ENCODE peak calls at places on chromosomes 6 and 20, in four cellular contexts. S is transverse colon, K is GM12892, M is cardiac fibroblast. L is an unnamed sample.
A peak's percentile ranks its signal among the peaks of the same experiment; 100 is the strongest.

GRCh38 chr20:36575066-36575743 is 1.8 kb downstream of the TGIF2 start:
- DNase-seq in K (peak; percentile 43), M (peak; percentile 42), S (peak; percentile 53), L (peak; percentile 78)

GRCh38 chr6:22147983-22148797 is 148.6 kb downstream of the PRL start:
- DNase-seq in M (peak; percentile 82), S (no peak), K (no peak), L (no peak)

GRCh38 chr6:85403331-85404015 is 46.4 kb upstream of the NT5E start:
- DNase-seq in S (no peak), K (no peak), M (peak; percentile 97), L (peak; percentile 79)

GRCh38 chr6:113489946-113490345 is 367.2 kb upstream of the MARCKS start:
- DNase-seq in K (no peak), M (no peak), S (no peak), L (peak; percentile 30)

GRCh38 chr6:113306552-113307145 is 550.5 kb upstream of the MARCKS start:
- DNase-seq in M (peak; percentile 39), S (peak; percentile 83), K (no peak), L (no peak)

GRCh38 chr6:157999100-158000051 is 17.7 kb downstream of the SYNJ2 start:
- DNase-seq in M (no peak), S (no peak), K (no peak), L (no peak)

GRCh38 chr6:11094411-11094851 is 797 bp downstream of the SMIM13 start:
- DNase-seq in K (peak; percentile 41), M (peak; percentile 63), S (peak; percentile 54), L (peak; percentile 37)

GRCh38 chr6:92541457-92542060 is 877.8 kb downstream of the EPHA7 start:
- DNase-seq in M (no peak), K (no peak), S (no peak), L (peak; percentile 32)

GRCh38 chr6:27631614-27631925 is 158.7 kb upstream of the ZNF184 start:
- DNase-seq in M (no peak), S (no peak), K (no peak), L (no peak)

GRCh38 chr6:106253194-106253593 is 72.4 kb downstream of the ATG5 start:
- DNase-seq in M (peak; percentile 87), S (no peak), K (no peak), L (peak; percentile 74)

GRCh38 chr6:56677559-56677958 is 34.9 kb upstream of the DST start:
- DNase-seq in M (peak; percentile 65), S (no peak), K (no peak), L (peak; percentile 31)

GRCh38 chr6:8082954-8083858 is 19.0 kb upstream of the BLOC1S5 start:
- DNase-seq in M (peak; percentile 95), K (no peak), S (no peak), L (peak; percentile 84)

GRCh38 chr6:100203391-100203790 is 209.4 kb upstream of the MCHR2 start:
- DNase-seq in M (peak; percentile 97), S (no peak), K (no peak), L (peak; percentile 94)

GRCh38 chr6:167968091-167968490 is 29.4 kb upstream of the KIF25 start:
- DNase-seq in K (no peak), S (peak; percentile 59), M (peak; percentile 19), L (no peak)

GRCh38 chr6:157631838-157632237 is 191.2 kb upstream of the SNX9 start:
- DNase-seq in K (no peak), S (no peak), M (no peak), L (no peak)

GRCh38 chr20:6295026-6295425 is 172.2 kb upstream of the FERMT1 start:
- DNase-seq in M (no peak), K (no peak), S (no peak), L (no peak)

GRCh38 chr6:125190667-125191066 is 37.1 kb downstream of the TPD52L1 start:
- DNase-seq in K (no peak), M (no peak), S (no peak), L (no peak)

GRCh38 chr20:63957690-63958441 is 1.6 kb upstream of the UCKL1 start:
- DNase-seq in K (no peak), S (peak; percentile 89), M (no peak), L (peak; percentile 59)

GRCh38 chr6:149833651-149834050 is 30.5 kb downstream of the LRP11 start:
- DNase-seq in K (no peak), M (no peak), S (no peak), L (no peak)

GRCh38 chr6:168132531-168133184 is 53.6 kb upstream of the FRMD1 start:
- DNase-seq in S (no peak), K (no peak), M (peak; percentile 78), L (peak; percentile 56)

GRCh38 chr6:38982470-38982869 is 66.1 kb upstream of the GLP1R start:
- DNase-seq in M (no peak), K (no peak), S (no peak), L (no peak)

GRCh38 chr20:63006611-63007471 is at the start of gene BHLHE23:
- DNase-seq in K (no peak), M (no peak), S (no peak), L (no peak)

GRCh38 chr6:104784884-104785283 is 74.8 kb downstream of the HACE1 start:
- DNase-seq in S (no peak), M (peak; percentile 51), K (no peak), L (no peak)

GRCh38 chr6:46044876-46045617 is 29.4 kb upstream of the CLIC5 start:
- DNase-seq in S (no peak), M (peak; percentile 96), K (no peak), L (peak; percentile 89)

GRCh38 chr20:37406010-37406998 is 60.4 kb downstream of the SRC start:
- DNase-seq in S (peak; percentile 47), M (peak; percentile 27), K (peak; percentile 81), L (peak; percentile 29)

GRCh38 chr6:154933181-154933827 is 61.8 kb upstream of the TIAM2 start:
- DNase-seq in M (no peak), K (no peak), S (no peak), L (no peak)

GRCh38 chr6:87164004-87164403 is 8.6 kb downstream of the ZNF292 start:
- DNase-seq in M (no peak), K (no peak), S (no peak), L (no peak)

GRCh38 chr20:39397646-39398045 is 435.5 kb downstream of the DHX35 start:
- DNase-seq in K (no peak), M (no peak), S (no peak), L (no peak)

GRCh38 chr6:16684896-16685554 is 76.2 kb downstream of the ATXN1 start:
- DNase-seq in K (no peak), S (no peak), M (peak; percentile 90), L (peak; percentile 64)

GRCh38 chr6:46172176-46172575 is 1.4 kb upstream of the ENPP5 start:
- DNase-seq in K (no peak), S (no peak), M (no peak), L (no peak)

GRCh38 chr6:126040826-126041225 is 54.5 kb downstream of the TRMT11 start:
- DNase-seq in M (peak; percentile 84), K (no peak), S (peak; percentile 58), L (peak; percentile 66)

GRCh38 chr20:52754366-52754765 is 217.8 kb upstream of the TSHZ2 start:
- DNase-seq in S (no peak), M (no peak), K (no peak), L (no peak)

GRCh38 chr6:44062771-44063560 is 64.3 kb downstream of the MRPL14 start:
- DNase-seq in K (no peak), M (no peak), S (no peak), L (no peak)

GRCh38 chr6:38248500-38249234 is 391.1 kb downstream of the BTBD9 start:
- DNase-seq in M (peak; percentile 54), S (no peak), K (no peak), L (peak; percentile 57)

GRCh38 chr20:16064991-16065707 is 508.1 kb downstream of the KIF16B start:
- DNase-seq in S (no peak), K (no peak), M (no peak), L (no peak)

GRCh38 chr6:89605861-89606260 is 32.7 kb downstream of the LYRM2 start:
- DNase-seq in K (no peak), S (no peak), M (no peak), L (no peak)

L was measured in NCI-H226.